ENCODE peak calls at places on chromosomes 1 and 21, in nine cellular contexts. D, E, K, G, F, W, Z, V and H are unnamed samples.

GRCh38 chr1:114299331-114300005 is 145.8 kb upstream of the SYT6 start:
- DNase-seq in D (peak; percentile 38), E (no peak), K (no peak), G (no peak), F (peak; percentile 86), W (no peak), Z (no peak), V (no peak), H (no peak)

GRCh38 chr1:204726478-204726877 is 40.9 kb upstream of the LRRN2 start:
- DNase-seq in D (no peak), E (no peak), K (no peak), G (peak; percentile 96), F (no peak), W (no peak), Z (no peak), V (peak; percentile 3), H (no peak)

GRCh38 chr1:200182701-200183100 is 155.2 kb downstream of the NR5A2 start:
- DNase-seq in D (no peak), E (no peak), K (no peak), G (no peak), F (no peak), W (no peak), Z (no peak), V (no peak), H (no peak)

GRCh38 chr1:234309243-234309597 is 64.0 kb upstream of the COA6 start:
- DNase-seq in D (no peak), E (no peak), K (no peak), G (peak; percentile 41), F (no peak), W (no peak), Z (no peak), V (no peak), H (no peak)

GRCh38 chr1:99737016-99737415 is 29.4 kb downstream of the FRRS1 start:
- DNase-seq in D (no peak), E (peak; percentile 50), K (no peak), G (peak; percentile 29), F (no peak), W (peak; percentile 55), Z (peak; percentile 26), V (peak; percentile 84), H (no peak)

GRCh38 chr1:244113532-244114320 is 62.6 kb downstream of the ZBTB18 start:
- DNase-seq in D (no peak), E (no peak), K (no peak), G (no peak), F (no peak), W (no peak), Z (no peak), V (peak; percentile 6), H (no peak)

GRCh38 chr1:203650012-203650836 is 23.6 kb downstream of the ATP2B4 start:
- DNase-seq in D (peak; percentile 53), E (peak; percentile 83), K (peak; percentile 92), G (no peak), F (no peak), W (peak; percentile 93), Z (peak; percentile 79), V (peak; percentile 85), H (no peak)

GRCh38 chr1:74652711-74653131 is 20.9 kb downstream of the ERICH3 start:
- DNase-seq in D (peak; percentile 70), E (no peak), K (peak; percentile 56), G (no peak), F (no peak), W (no peak), Z (no peak), V (no peak), H (no peak)

GRCh38 chr1:154501423-154502065 is 475 bp upstream of the TDRD10 start:
- DNase-seq in D (peak; percentile 75), E (peak; percentile 65), K (peak; percentile 73), G (no peak), F (no peak), W (no peak), Z (peak; percentile 37), V (peak; percentile 43), H (peak; percentile 83)

GRCh38 chr21:40732243-40732642 is 114.7 kb downstream of the DSCAM start:
- DNase-seq in D (no peak), E (no peak), K (no peak), G (no peak), F (no peak), W (no peak), Z (no peak), V (no peak), H (no peak)

GRCh38 chr1:5691795-5692517 is 300.3 kb downstream of the NPHP4 start:
- DNase-seq in D (no peak), E (no peak), K (no peak), G (no peak), F (no peak), W (no peak), Z (no peak), V (no peak), H (no peak)

GRCh38 chr1:8844421-8845063 is 27.1 kb upstream of the RERE start:
- DNase-seq in D (peak; percentile 38), E (no peak), K (no peak), G (no peak), F (no peak), W (peak; percentile 56), Z (no peak), V (no peak), H (no peak)

GRCh38 chr1:57887973-57888491 is 464.2 kb upstream of the DAB1 start:
- DNase-seq in D (no peak), E (no peak), K (no peak), G (no peak), F (no peak), W (no peak), Z (no peak), V (no peak), H (no peak)

GRCh38 chr1:154730251-154730650 is 122.3 kb upstream of the ADAR start:
- DNase-seq in D (no peak), E (no peak), K (no peak), G (peak; percentile 63), F (no peak), W (no peak), Z (no peak), V (peak; percentile 93), H (no peak)

GRCh38 chr1:236425031-236425663 is 31.1 kb downstream of the EDARADD start:
- DNase-seq in D (no peak), E (no peak), K (no peak), G (peak; percentile 33), F (no peak), W (peak; percentile 38), Z (no peak), V (no peak), H (no peak)

GRCh38 chr1:185155600-185156320 is 993 bp downstream of the TRMT1L start:
- DNase-seq in D (no peak), E (no peak), K (no peak), G (no peak), F (no peak), W (peak; percentile 49), Z (no peak), V (no peak), H (no peak)

GRCh38 chr1:37958690-37959089 is 11.8 kb upstream of the INPP5B start:
- DNase-seq in D (no peak), E (no peak), K (no peak), G (no peak), F (no peak), W (no peak), Z (no peak), V (no peak), H (no peak)

GRCh38 chr1:26820784-26821269 is 5.7 kb upstream of the ZDHHC18 start:
- DNase-seq in D (no peak), E (no peak), K (no peak), G (no peak), F (no peak), W (peak; percentile 45), Z (peak; percentile 25), V (no peak), H (no peak)

GRCh38 chr1:221039616-221040015 is 160.4 kb downstream of the HLX start:
- DNase-seq in D (no peak), E (no peak), K (no peak), G (no peak), F (no peak), W (peak; percentile 61), Z (no peak), V (peak; percentile 33), H (no peak)

GRCh38 chr1:2238361-2239055 is 10.4 kb downstream of the SKI start:
- DNase-seq in D (no peak), E (no peak), K (peak; percentile 76), G (no peak), F (no peak), W (no peak), Z (no peak), V (no peak), H (peak; percentile 67)
- H3K4me1 ChIP-seq in D (peaks cover 34% of the 10 kb centered on the region), E (peaks cover 52% of the 10 kb centered on the region), K (peaks cover 100% of the 10 kb centered on the region), G (peaks cover 33% of the 10 kb centered on the region), F (peaks cover 100% of the 10 kb centered on the region), W (peaks cover 10% of the 10 kb centered on the region), Z (peaks cover 85% of the 10 kb centered on the region), V (peaks cover 16% of the 10 kb centered on the region), H (peaks cover 100% of the 10 kb centered on the region)

GRCh38 chr1:160709715-160710114 is 1.9 kb downstream of the CD48 start:
- DNase-seq in D (no peak), E (no peak), K (no peak), G (no peak), F (no peak), W (no peak), Z (no peak), V (no peak), H (no peak)

GRCh38 chr1:160708118-160708517 is 3.5 kb downstream of the CD48 start:
- DNase-seq in D (no peak), E (no peak), K (no peak), G (no peak), F (no peak), W (no peak), Z (no peak), V (no peak), H (no peak)

GRCh38 chr1:160710531-160711252 is 930 bp downstream of the CD48 start:
- DNase-seq in D (no peak), E (no peak), K (no peak), G (no peak), F (no peak), W (no peak), Z (no peak), V (no peak), H (no peak)

GRCh38 chr1:160708821-160709220 is 2.8 kb downstream of the CD48 start:
- DNase-seq in D (no peak), E (no peak), K (no peak), G (no peak), F (no peak), W (no peak), Z (no peak), V (no peak), H (no peak)

GRCh38 chr1:160711528-160712311 is at the start of gene CD48:
- DNase-seq in D (no peak), E (no peak), K (no peak), G (no peak), F (no peak), W (no peak), Z (no peak), V (no peak), H (no peak)
- TF ChIP-seq POLR2A in D (no peak), E (no peak), K (no peak), G (no peak), F (no peak), W (no peak), Z (no peak), V (no peak), H (no peak)

GRCh38 chr21:38985423-38986378 is 180.0 kb downstream of the ETS2 start:
- DNase-seq in D (peak; percentile 74), E (peak; percentile 51), K (no peak), G (no peak), F (peak; percentile 92), W (peak; percentile 88), Z (peak; percentile 59), V (no peak), H (peak; percentile 91)
- H3K4me1 ChIP-seq in D (peaks cover 8% of the 10 kb centered on the region), E (peaks cover 4% of the 10 kb centered on the region), K (peaks cover 63% of the 10 kb centered on the region), G (no peaks in the 10 kb centered on the region), F (peaks cover 42% of the 10 kb centered on the region), W (peaks cover 23% of the 10 kb centered on the region), Z (peaks cover 44% of the 10 kb centered on the region), V (peaks cover 19% of the 10 kb centered on the region), H (peaks cover 67% of the 10 kb centered on the region)

GRCh38 chr1:227736814-227737432 is 1.7 kb downstream of the SNAP47 start:
- DNase-seq in D (no peak), E (no peak), K (no peak), G (no peak), F (no peak), W (no peak), Z (no peak), V (no peak), H (no peak)
- TF ChIP-seq POLR2A in D (no peak), E (no peak), K (no peak), G (no peak), F (no peak), W (no peak), Z (no peak), V (no peak), H (no peak)